ENCODE peak calls at places on chromosomes 13 and 19, in four cellular contexts. F is stimulated activated CD4-positive, alpha-beta T cell treated with anti-CD3 and anti-CD28 coated beads, TNF-alpha, amount 100 ng/mL, for 4 hours; Y is WTC11; S is M059J. D is an unnamed sample.

GRCh38 chr13:49859568-49859967 is 67.1 kb upstream of the KPNA3 start:
- DNase-seq in F (no peak), Y (no peak), S (peak; percentile 96), D (no peak)

GRCh38 chr13:40975441-40975840 is 43.7 kb downstream of the ELF1 start:
- DNase-seq in S (no peak), Y (no peak), F (no peak), D (no peak)

GRCh38 chr19:9909251-9909650 is 27.1 kb downstream of the OLFM2 start:
- DNase-seq in S (no peak), F (no peak), Y (no peak), D (no peak)

GRCh38 chr13:95002968-95003813 is 290.8 kb upstream of the SOX21 start:
- DNase-seq in Y (peak; percentile 29), F (no peak), S (no peak), D (no peak)

GRCh38 chr13:110008816-110009215 is 222.4 kb upstream of the IRS2 start:
- DNase-seq in S (no peak), Y (no peak), F (no peak), D (no peak)

GRCh38 chr13:45749026-45749759 is 47.1 kb downstream of the CBY2 start:
- DNase-seq in S (no peak), Y (no peak), F (no peak), D (no peak)

GRCh38 chr19:14089412-14089661 is 1.2 kb downstream of the SAMD1 start:
- DNase-seq in S (no peak), F (no peak), Y (no peak), D (no peak)

GRCh38 chr13:30821421-30821820 is 84.7 kb upstream of the MEDAG start:
- DNase-seq in S (no peak), F (no peak), Y (no peak), D (no peak)

GRCh38 chr19:2235396-2236284 is 489 bp downstream of the PLEKHJ1 start:
- DNase-seq in S (no peak), F (no peak), Y (no peak), D (no peak)

GRCh38 chr13:26406791-26407190 is 150.7 kb upstream of the WASF3 start:
- DNase-seq in Y (no peak), S (peak; percentile 2), F (no peak), D (no peak)